ENCODE peak calls at places on chromosomes 13 and 19, in ten cellular contexts. L, V, D, B, F, Z, K, O, U and C are unnamed samples.

GRCh38 chr13:20721454-20722357 is 18.2 kb downstream of the IL17D start:
- DNase-seq in B (peak), D (no peak), K (peak), L (peak), U (no peak), V (no peak), F (no peak), O (peak), Z (peak), C (peak)

GRCh38 chr13:48138270-48138669 is 43.4 kb upstream of the MED4 start:
- DNase-seq in Z (no peak), L (no peak), F (no peak), D (no peak), O (no peak), K (no peak), U (no peak), V (no peak), B (no peak), C (no peak)

GRCh38 chr13:48580886-48581285 is 48.0 kb upstream of the RCBTB2 start:
- DNase-seq in Z (no peak), L (no peak), D (no peak), V (no peak), B (no peak), F (no peak), K (no peak), U (no peak), O (no peak), C (no peak)

GRCh38 chr13:43924549-43925245 is 45.0 kb downstream of the LACC1 start:
- DNase-seq in V (no peak), F (no peak), B (no peak), U (no peak), Z (no peak), O (no peak), K (no peak), D (no peak), L (peak), C (no peak)

GRCh38 chr13:24630851-24631341 is 49.3 kb upstream of the ATP12A start:
- DNase-seq in U (no peak), D (no peak), B (no peak), O (no peak), L (peak), K (no peak), Z (no peak), V (no peak), F (no peak), C (no peak)

GRCh38 chr13:45607931-45608330 is 7.6 kb downstream of the ERICH6B start:
- DNase-seq in V (no peak), U (no peak), F (no peak), D (no peak), B (no peak), O (no peak), Z (no peak), K (no peak), L (no peak), C (no peak)

GRCh38 chr19:33063356-33064116 is 1.2 kb downstream of the RHPN2 start:
- DNase-seq in V (no peak), Z (no peak), K (peak), U (no peak), B (peak), O (no peak), L (peak), F (no peak), D (peak), C (peak)

GRCh38 chr13:40024578-40024952 is 369.1 kb downstream of the COG6 start:
- DNase-seq in V (no peak), F (no peak), K (no peak), U (no peak), D (no peak), L (no peak), B (no peak), O (no peak), Z (no peak), C (no peak)

GRCh38 chr19:1122972-1123363 is 19.2 kb downstream of the GPX4 start:
- DNase-seq in F (no peak), B (peak), L (peak), O (peak), K (no peak), V (peak), Z (no peak), D (peak), U (no peak), C (no peak)

GRCh38 chr19:5891938-5892771 is 11.4 kb downstream of the NDUFA11 start:
- DNase-seq in U (no peak), Z (no peak), B (peak), K (no peak), D (peak), F (no peak), O (no peak), L (peak), V (peak), C (peak)

GRCh38 chr13:71625694-71626093 is 241.3 kb downstream of the DACH1 start:
- DNase-seq in V (no peak), U (no peak), K (no peak), L (no peak), O (no peak), F (no peak), D (no peak), Z (no peak), B (no peak), C (no peak)

GRCh38 chr13:110942248-110942981 is 27.5 kb upstream of the ANKRD10 start:
- DNase-seq in U (no peak), F (no peak), V (no peak), B (no peak), L (peak), D (peak), K (no peak), O (no peak), Z (no peak), C (no peak)

GRCh38 chr13:112711528-112712265 is 21.9 kb downstream of the ATP11A start:
- DNase-seq in D (peak), K (peak), V (no peak), F (no peak), B (peak), L (peak), U (peak), Z (no peak), O (peak), C (peak)